ENCODE peak calls at places on chromosomes 11 and 22, in seven cellular contexts. H is tibial artery, N is pancreas, Z is RWPE2, F is Calu3, X is Caco-2, Y is cardiac muscle cell. C is an unnamed sample.

GRCh38 chr11:101870510-101870909 is 44.3 kb upstream of the CEP126 start:
- DNase-seq in H (no peak), N (no peak), Z (no peak), F (no peak), X (no peak), Y (no peak), C (no peak)

GRCh38 chr11:61011950-61012830 is 40.7 kb downstream of the CD6 start:
- DNase-seq in H (no peak), N (no peak), Z (no peak), F (no peak), X (no peak), Y (no peak), C (no peak)

GRCh38 chr11:123532131-123532530 is 102.1 kb downstream of the GRAMD1B start:
- DNase-seq in H (no peak), N (no peak), Z (no peak), F (no peak), X (no peak), Y (no peak), C (no peak)

GRCh38 chr11:88523362-88524028 is 186.0 kb upstream of the CTSC start:
- DNase-seq in H (no peak), N (no peak), Z (no peak), F (no peak), X (no peak), Y (no peak), C (no peak)

GRCh38 chr22:35330258-35330861 is 30.7 kb downstream of the TOM1 start:
- DNase-seq in H (peak), N (peak), Z (no peak), F (no peak), X (no peak), Y (no peak), C (peak)

GRCh38 chr11:61699737-61700160 is 19.6 kb downstream of the DAGLA start:
- DNase-seq in H (no peak), N (peak), Z (no peak), F (peak), X (peak), Y (no peak), C (no peak)

GRCh38 chr11:130635937-130636336 is 187.5 kb downstream of the ADAMTS15 start:
- DNase-seq in H (no peak), N (no peak), Z (no peak), F (no peak), X (no peak), Y (no peak), C (no peak)

GRCh38 chr22:23499845-23500500 is 80.1 kb downstream of the IGLL1 start:
- DNase-seq in H (peak), N (no peak), Z (no peak), F (no peak), X (no peak), Y (no peak), C (no peak)

GRCh38 chr11:70776914-70777532 is 378.7 kb downstream of the CTTN start:
- DNase-seq in H (no peak), N (no peak), Z (no peak), F (no peak), X (no peak), Y (no peak), C (no peak)

GRCh38 chr11:107545101-107545514 is 20.4 kb downstream of the ALKBH8 start:
- DNase-seq in H (no peak), N (no peak), Z (no peak), F (no peak), X (no peak), Y (no peak), C (no peak)

GRCh38 chr11:104254347-104254746 is 90.4 kb upstream of the PDGFD start:
- DNase-seq in H (no peak), N (peak), Z (no peak), F (peak), X (peak), Y (peak), C (no peak)

GRCh38 chr22:31566484-31566883 is 70.1 kb downstream of the SFI1 start:
- DNase-seq in H (no peak), N (no peak), Z (no peak), F (no peak), X (no peak), Y (no peak), C (no peak)

GRCh38 chr22:29947410-29948387 is 64.7 kb downstream of the MTMR3 start:
- DNase-seq in H (no peak), N (no peak), Z (no peak), F (no peak), X (no peak), Y (no peak), C (no peak)

GRCh38 chr22:30302810-30303138 is 13.5 kb upstream of the CASTOR1 start:
- DNase-seq in H (no peak), N (no peak), Z (no peak), F (no peak), X (no peak), Y (no peak), C (no peak)

GRCh38 chr11:76444065-76444383 is 794 bp upstream of the EMSY start:
- DNase-seq in H (no peak), N (no peak), Z (no peak), F (no peak), X (no peak), Y (no peak), C (no peak)

GRCh38 chr11:40281055-40281580 is 1178.3 kb downstream of the LRRC4C start:
- DNase-seq in H (no peak), N (no peak), Z (no peak), F (no peak), X (no peak), Y (no peak), C (no peak)

GRCh38 chr11:118608268-118609214 is 1.1 kb downstream of the PHLDB1 start:
- DNase-seq in H (peak), N (peak), Z (no peak), F (peak), X (peak), Y (peak), C (peak)

GRCh38 chr11:120801801-120802689 is 221.9 kb upstream of the TBCEL start:
- DNase-seq in H (no peak), N (peak), Z (no peak), F (peak), X (peak), Y (peak), C (peak)

GRCh38 chr11:100576044-100577021 is 110.8 kb upstream of the ARHGAP42 start:
- DNase-seq in H (no peak), N (peak), Z (no peak), F (peak), X (peak), Y (peak), C (peak)

GRCh38 chr11:10654211-10655150 is 39.1 kb downstream of the IRAG1 start:
- DNase-seq in H (no peak), N (peak), Z (no peak), F (peak), X (no peak), Y (peak), C (no peak)

GRCh38 chr22:50074551-50075042 is 10.6 kb downstream of the MLC1 start:
- DNase-seq in H (no peak), N (peak), Z (no peak), F (no peak), X (no peak), Y (peak), C (no peak)

GRCh38 chr11:62931501-62932278 is 10.5 kb upstream of the CHRM1 start:
- DNase-seq in H (no peak), N (no peak), Z (no peak), F (no peak), X (no peak), Y (no peak), C (no peak)

GRCh38 chr11:111310088-111310487 is 11.7 kb downstream of the POU2AF3 start:
- DNase-seq in H (no peak), N (no peak), Z (no peak), F (no peak), X (no peak), Y (no peak), C (no peak)

GRCh38 chr11:129846508-129847335 is 31.1 kb downstream of the TMEM45B start:
- DNase-seq in H (no peak), N (no peak), Z (no peak), F (peak), X (peak), Y (no peak), C (no peak)

GRCh38 chr11:64685536-64685935 is 37.5 kb downstream of the NRXN2 start:
- DNase-seq in H (no peak), N (no peak), Z (no peak), F (no peak), X (no peak), Y (no peak), C (no peak)

GRCh38 chr11:47938791-47939560 is 41.4 kb upstream of the PTPRJ start:
- DNase-seq in H (no peak), N (no peak), Z (no peak), F (no peak), X (no peak), Y (no peak), C (no peak)

GRCh38 chr11:1050581-1051355 is 14.2 kb upstream of the MUC6 start:
- DNase-seq in H (peak), N (peak), Z (peak), F (peak), X (peak), Y (peak), C (peak)

GRCh38 chr22:46041642-46042041 is 64.7 kb upstream of the WNT7B start:
- DNase-seq in H (peak), N (peak), Z (peak), F (no peak), X (no peak), Y (no peak), C (no peak)

GRCh38 chr11:119290894-119291497 is 25.9 kb downstream of the MCAM start:
- DNase-seq in H (no peak), N (no peak), Z (no peak), F (no peak), X (no peak), Y (no peak), C (no peak)

GRCh38 chr11:74094393-74094792 is 76.4 kb downstream of the C2CD3 start:
- DNase-seq in H (no peak), N (no peak), Z (no peak), F (no peak), X (peak), Y (no peak), C (no peak)

GRCh38 chr11:74091549-74091948 is 79.3 kb downstream of the C2CD3 start:
- DNase-seq in H (no peak), N (no peak), Z (no peak), F (no peak), X (no peak), Y (no peak), C (no peak)

GRCh38 chr11:74086242-74086884 is 77.5 kb upstream of the UCP3 start:
- DNase-seq in H (no peak), N (no peak), Z (no peak), F (no peak), X (no peak), Y (no peak), C (no peak)

GRCh38 chr11:74092425-74092824 is 78.4 kb downstream of the C2CD3 start:
- DNase-seq in H (no peak), N (no peak), Z (no peak), F (no peak), X (no peak), Y (no peak), C (no peak)

DNA sequence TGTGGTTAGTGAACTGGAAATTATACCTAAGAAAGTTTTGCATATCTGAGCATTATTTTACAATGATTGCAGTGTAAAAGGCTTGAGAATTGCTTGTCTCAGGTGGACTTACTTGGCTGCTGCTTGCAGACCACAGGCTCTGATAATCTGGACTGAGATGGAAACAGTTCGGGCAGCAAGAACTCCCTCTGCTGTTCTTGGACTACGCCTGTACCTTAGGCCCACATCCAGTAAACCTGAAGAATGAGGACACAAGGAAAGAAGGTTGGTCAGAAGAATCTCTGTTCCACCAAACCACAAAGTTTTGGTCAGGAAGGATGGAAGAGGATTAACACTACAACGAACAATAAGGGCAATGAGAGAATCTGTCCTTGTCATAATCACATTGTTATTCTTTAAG is 80.1 kb downstream of the C2CD3 start:
- DNase-seq in H (no peak), N (no peak), Z (no peak), F (peak), X (peak), Y (no peak), C (no peak)
- TF ChIP-seq CTCF in H (no peak), N (no peak), Z (peak), F (no peak), X (peak), Y (peak), C (no peak)

DNA sequence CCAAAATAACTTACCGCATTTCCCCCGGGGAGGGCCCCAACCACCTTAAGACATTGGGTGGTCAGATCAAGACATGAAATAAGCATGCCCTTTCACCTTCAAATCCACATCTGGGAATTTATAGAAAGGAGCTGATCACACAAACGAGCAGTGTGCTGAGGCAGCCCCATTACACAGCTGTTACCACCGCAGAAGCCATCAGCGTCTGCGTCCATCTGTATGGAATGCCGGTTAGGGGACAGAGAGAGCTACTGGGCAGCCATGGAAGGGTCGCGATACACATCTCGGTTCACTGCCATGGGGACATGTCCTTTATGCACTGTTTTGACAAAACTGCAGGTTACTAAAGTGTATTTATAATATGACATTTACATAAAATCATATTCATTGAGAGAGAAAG is 105.1 kb upstream of the LMO1 start:
- DNase-seq in H (no peak), N (no peak), Z (no peak), F (no peak), X (no peak), Y (no peak), C (no peak)
- TF ChIP-seq CTCF in H (no peak), N (no peak), Z (no peak), F (no peak), X (no peak), Y (no peak), C (no peak)

DNA sequence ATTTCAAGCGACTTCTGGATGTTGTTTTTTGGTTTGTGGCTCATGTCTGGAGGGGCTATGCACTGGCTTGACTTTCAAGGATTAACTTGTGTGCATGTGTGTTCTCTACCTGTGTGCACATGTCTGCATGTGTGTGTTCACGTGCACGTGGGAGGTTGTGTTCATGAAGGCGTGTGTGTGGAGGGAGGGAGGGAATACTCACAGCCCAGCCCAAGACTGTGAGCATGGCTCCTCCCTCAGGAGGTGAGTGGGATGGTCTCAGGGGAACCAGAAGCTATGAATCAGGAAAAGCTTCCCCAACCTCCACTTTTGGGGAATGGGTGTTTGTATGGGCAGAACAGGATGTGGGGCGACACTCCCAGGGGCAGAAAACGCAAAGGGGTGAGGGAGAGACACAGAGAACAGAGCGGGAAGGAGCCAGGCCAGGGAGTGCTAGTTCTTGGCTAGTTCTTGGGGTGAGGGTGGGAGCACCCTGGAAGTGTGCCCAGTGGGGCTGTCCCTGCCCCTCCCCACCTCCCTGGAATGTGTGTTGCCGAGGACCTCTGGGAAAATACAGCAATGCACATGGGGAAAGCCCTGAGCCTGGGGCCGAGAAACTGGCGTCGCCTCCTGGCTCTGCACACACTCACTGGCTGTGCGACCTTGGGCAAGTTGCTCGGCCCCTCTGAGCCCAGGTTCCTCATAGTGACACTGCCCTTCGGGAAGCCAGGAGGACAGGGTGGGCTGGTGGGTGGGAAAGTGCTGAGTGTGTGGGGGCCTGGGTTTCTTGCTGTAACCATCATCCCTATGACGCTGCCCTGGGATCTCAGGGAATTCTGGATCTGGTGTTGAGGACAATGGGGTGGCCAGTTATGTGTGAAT is 16.9 kb upstream of the ALX4 start:
- DNase-seq in H (no peak), N (no peak), Z (peak), F (no peak), X (peak), Y (no peak), C (no peak)
- TF ChIP-seq CTCF in H (no peak), N (no peak), Z (no peak), F (no peak), X (no peak), Y (no peak), C (no peak)

DNA sequence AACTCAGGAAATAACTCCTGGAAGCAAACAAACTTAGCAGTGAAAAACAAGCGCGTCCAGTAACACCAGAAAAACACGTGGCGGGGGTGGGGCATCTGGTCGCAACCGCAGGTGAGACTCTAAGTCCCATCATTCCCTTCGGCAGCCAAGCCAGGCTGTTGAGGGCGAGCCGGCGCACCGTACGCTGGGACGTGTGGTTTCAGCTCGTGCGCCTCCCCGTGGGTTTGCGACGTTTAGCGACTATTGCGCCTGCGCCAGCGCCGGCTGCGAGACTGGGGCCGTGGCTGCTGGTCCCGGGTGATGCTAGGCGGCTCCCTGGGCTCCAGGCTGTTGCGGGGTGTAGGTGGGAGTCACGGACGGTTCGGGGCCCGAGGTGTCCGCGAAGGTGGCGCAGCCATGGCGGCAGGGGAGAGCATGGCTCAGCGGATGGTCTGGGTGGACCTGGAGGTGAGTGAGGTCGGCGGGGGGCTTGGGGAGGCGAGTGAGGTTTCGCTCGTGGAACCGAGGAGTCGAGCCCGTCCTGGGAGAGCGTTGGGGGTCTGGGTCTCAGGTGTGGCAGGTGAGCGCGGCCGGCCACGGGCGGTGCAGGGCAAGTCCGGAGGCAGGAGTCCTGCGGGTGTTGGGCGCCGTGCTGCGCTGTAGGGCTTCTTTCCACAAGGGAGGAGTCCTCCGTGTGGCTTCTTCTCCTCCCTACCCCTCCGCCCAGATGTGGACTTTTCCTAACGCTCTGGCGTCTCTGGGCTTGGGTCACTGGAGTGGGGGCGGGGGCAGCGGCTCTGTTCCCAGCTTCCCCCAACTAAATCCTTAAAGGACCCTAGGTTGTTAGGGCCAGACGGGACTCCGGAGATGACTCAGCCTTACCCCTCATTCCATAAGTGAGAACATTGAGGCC is at the start of gene REXO2:
- DNase-seq in H (peak), N (peak), Z (peak), F (peak), X (peak), Y (peak), C (peak)
- TF ChIP-seq CTCF in H (peak), N (peak), Z (peak), F (no peak), X (peak), Y (peak), C (peak)

GRCh38 chr22:27485842-27486241 is 315.7 kb downstream of the MN1 start:
- DNase-seq in H (no peak), N (no peak), Z (no peak), F (no peak), X (no peak), Y (no peak), C (no peak)

GRCh38 chr22:27487600-27488450 is 313.7 kb downstream of the MN1 start:
- DNase-seq in H (no peak), N (no peak), Z (no peak), F (peak), X (peak), Y (no peak), C (no peak)

GRCh38 chr22:27490080-27490479 is 311.5 kb downstream of the MN1 start:
- DNase-seq in H (no peak), N (no peak), Z (no peak), F (no peak), X (no peak), Y (no peak), C (no peak)

GRCh38 chr22:27489265-27489675 is 312.3 kb downstream of the MN1 start:
- DNase-seq in H (no peak), N (peak), Z (no peak), F (peak), X (peak), Y (no peak), C (no peak)

GRCh38 chr22:27488456-27489224 is 312.9 kb downstream of the MN1 start:
- DNase-seq in H (peak), N (peak), Z (no peak), F (no peak), X (no peak), Y (no peak), C (no peak)
- TF ChIP-seq CTCF in H (peak), N (no peak), Z (no peak), F (no peak), X (no peak), Y (no peak), C (no peak)

C was measured in uterus.